ENCODE peak calls at places on chromosomes 4 and X, in seven cellular contexts. E is body of pancreas; B is MM.1S; L is H1; S is hepatocyte; P is CD4-positive, CD25-positive, alpha-beta regulatory T cell; N is left lung. O is an unnamed sample.

GRCh38 chr4:108512615-108513505 is 107.5 kb upstream of the RPL34 start:
- DNase-seq in E (peak; percentile 28), L (peak; percentile 54), B (no peak), N (no peak), S (peak; percentile 75), P (peak; percentile 3), O (peak; percentile 27)

GRCh38 chrX:48698306-48698705 is 1.8 kb downstream of the SUV39H1 start:
- DNase-seq in B (no peak), S (no peak), E (no peak), P (no peak), N (no peak), L (no peak), O (no peak)

GRCh38 chr4:173243321-173243720 is 74.7 kb downstream of the GALNT7 start:
- DNase-seq in P (no peak), B (no peak), L (no peak), S (peak; percentile 34), N (no peak), E (no peak), O (peak; percentile 28)

GRCh38 chrX:1239681-1240142 is 27.3 kb upstream of the CRLF2 start:
- DNase-seq in E (peak; percentile 21), B (no peak), P (no peak), L (no peak), S (no peak), N (peak; percentile 90), O (peak; percentile 2)

GRCh38 chr4:26175016-26175786 is 145.6 kb upstream of the RBPJ start:
- DNase-seq in E (no peak), N (no peak), L (no peak), B (no peak), S (no peak), P (peak; percentile 17), O (no peak)

GRCh38 chrX:71081348-71082148 is 13.4 kb upstream of the SNX12 start:
- DNase-seq in B (no peak), E (no peak), S (no peak), P (no peak), L (no peak), N (no peak), O (peak; percentile 25)

GRCh38 chrX:10769165-10769564 is 148.8 kb upstream of the MID1 start:
- DNase-seq in P (no peak), N (no peak), L (no peak), S (peak; percentile 33), E (no peak), B (peak; percentile 32), O (no peak)

GRCh38 chrX:13033193-13033592 is 11.2 kb downstream of the FAM9C start:
- DNase-seq in P (no peak), B (no peak), E (no peak), N (no peak), L (no peak), S (no peak), O (no peak)

GRCh38 chr4:185227713-185228278 is 18.4 kb downstream of the SNX25 start:
- DNase-seq in P (no peak), E (no peak), B (no peak), S (no peak), L (peak; percentile 36), N (no peak), O (no peak)

GRCh38 chr4:140081582-140082398 is 72.2 kb downstream of the MAML3 start:
- DNase-seq in P (no peak), N (no peak), B (no peak), E (no peak), L (no peak), S (no peak), O (no peak)

GRCh38 chrX:108664701-108665100 is 71.7 kb downstream of the IRS4 start:
- DNase-seq in S (no peak), P (no peak), N (no peak), L (no peak), E (no peak), B (no peak), O (no peak)

GRCh38 chr4:102759835-102760644 is 728 bp downstream of the MANBA start:
- DNase-seq in S (peak; percentile 57), P (peak; percentile 44), L (no peak), E (peak; percentile 13), N (no peak), B (no peak), O (peak; percentile 40)

GRCh38 chr4:145619639-145619996 is 433 bp downstream of the MMAA start:
- DNase-seq in L (no peak), S (peak; percentile 75), B (no peak), N (peak; percentile 47), P (peak; percentile 37), E (peak; percentile 88), O (peak; percentile 93)

GRCh38 chr4:74456849-74457395 is 12.0 kb downstream of the AREG start:
- DNase-seq in B (no peak), S (no peak), N (no peak), P (no peak), E (no peak), L (no peak), O (no peak)

GRCh38 chr4:42750091-42750490 is 93.2 kb upstream of the ATP8A1 start:
- DNase-seq in N (no peak), S (peak; percentile 16), B (peak; percentile 28), P (no peak), L (no peak), E (peak; percentile 9), O (peak; percentile 30)

GRCh38 chr4:161585011-161585410 is 578.8 kb downstream of the FSTL5 start:
- DNase-seq in N (no peak), P (no peak), B (no peak), E (no peak), L (no peak), S (no peak), O (no peak)

GRCh38 chr4:36013206-36013605 is 231.1 kb downstream of the ARAP2 start:
- DNase-seq in L (no peak), E (no peak), B (no peak), P (no peak), N (no peak), S (no peak), O (no peak)
- H3K4me1 ChIP-seq in L (no peaks in the 10 kb centered on the region), E (no peaks in the 10 kb centered on the region), B (no peaks in the 10 kb centered on the region), P (no peaks in the 10 kb centered on the region), N (no peaks in the 10 kb centered on the region), S (no peaks in the 10 kb centered on the region), O (no peaks in the 10 kb centered on the region)

GRCh38 chrX:39654952-39655351 is 442.8 kb downstream of the BCOR start:
- DNase-seq in E (no peak), L (no peak), B (no peak), S (no peak), P (no peak), N (no peak), O (no peak)

GRCh38 chrX:39652336-39652735 is 445.4 kb downstream of the BCOR start:
- DNase-seq in E (peak; percentile 20), B (peak; percentile 64), N (no peak), S (no peak), L (no peak), P (no peak), O (no peak)

GRCh38 chrX:39654183-39654925 is 443.4 kb downstream of the BCOR start:
- DNase-seq in L (no peak), E (no peak), B (no peak), N (no peak), P (no peak), S (no peak), O (no peak)

GRCh38 chrX:39650883-39651282 is 446.9 kb downstream of the BCOR start:
- DNase-seq in B (no peak), E (no peak), P (no peak), S (no peak), N (no peak), L (no peak), O (no peak)

GRCh38 chrX:39653656-39654055 is 444.1 kb downstream of the BCOR start:
- DNase-seq in N (no peak), P (no peak), E (no peak), S (no peak), B (peak; percentile 8), L (peak; percentile 45), O (no peak)
- H3K27ac ChIP-seq in N (no peak overlapping the region), P (no peak overlapping the region), E (no peak overlapping the region), S (no peak overlapping the region), B (peak overlapping the region; percentile 66), L (peak overlapping the region; percentile 58), O (no peak overlapping the region)

GRCh38 chr4:2745981-2746806 is 9.9 kb downstream of the TNIP2 start:
- DNase-seq in B (peak; percentile 94), P (peak; percentile 73), L (no peak), S (peak; percentile 68), E (no peak), N (peak; percentile 75), O (no peak)
- H3K36me3 ChIP-seq in B (peaks cover 7% of the 10 kb centered on the region), P (peaks cover 63% of the 10 kb centered on the region), L (peaks cover 34% of the 10 kb centered on the region), S (no peaks in the 10 kb centered on the region), E (peaks cover 28% of the 10 kb centered on the region), N (peaks cover 73% of the 10 kb centered on the region), O (peaks cover 17% of the 10 kb centered on the region)

GRCh38 chr4:10091531-10092181 is 24.9 kb downstream of the WDR1 start:
- DNase-seq in P (no peak), E (no peak), B (no peak), S (no peak), N (no peak), L (no peak), O (no peak)

GRCh38 chr4:10088135-10089010 is 28.2 kb downstream of the WDR1 start:
- DNase-seq in S (no peak), E (no peak), N (no peak), B (no peak), L (no peak), P (no peak), O (no peak)

GRCh38 chr4:10092481-10093272 is 23.9 kb downstream of the WDR1 start:
- DNase-seq in S (no peak), N (no peak), P (no peak), B (no peak), L (no peak), E (no peak), O (peak; percentile 29)

GRCh38 chr4:10089346-10089745 is 27.3 kb downstream of the WDR1 start:
- DNase-seq in L (no peak), B (no peak), E (peak; percentile 67), P (no peak), S (peak; percentile 80), N (no peak), O (peak; percentile 96)

GRCh38 chr4:10090467-10091250 is 25.9 kb downstream of the WDR1 start:
- DNase-seq in P (no peak), E (no peak), L (no peak), N (no peak), B (no peak), S (no peak), O (no peak)
- H3K4me1 ChIP-seq in P (peaks cover 44% of the 10 kb centered on the region), E (peaks cover 22% of the 10 kb centered on the region), L (peaks cover 16% of the 10 kb centered on the region), N (peaks cover 27% of the 10 kb centered on the region), B (peaks cover 12% of the 10 kb centered on the region), S (peaks cover 31% of the 10 kb centered on the region), O (peaks cover 3% of the 10 kb centered on the region)

O was measured in small intestine.